ENCODE peak calls at places on chromosomes 4 and X, in five cellular contexts. Z is psoas muscle, K is prostate gland, J is right lobe of liver, H is suprapubic skin. Q is an unnamed sample. For H3K36me3, the result is how much of the 10 kb centered on the place peaks cover.

GRCh38 chr4:150462743-150463142 is 119.2 kb upstream of the MAB21L2 start:
- DNase-seq in H (no peak), K (no peak), Z (no peak), J (no peak), Q (no peak)

GRCh38 chr4:114378306-114378903 is 220.2 kb upstream of the UGT8 start:
- DNase-seq in H (no peak), Z (no peak), K (peak), J (no peak), Q (no peak)

GRCh38 chrX:16827225-16827624 is 41.0 kb downstream of the TXLNG start:
- DNase-seq in K (no peak), H (no peak), Z (no peak), J (no peak), Q (no peak)

GRCh38 chrX:16970977-16971376 is 24.5 kb downstream of the REPS2 start:
- DNase-seq in K (no peak), H (no peak), J (no peak), Z (no peak), Q (no peak)

GRCh38 chr4:73891739-73892405 is 22.7 kb downstream of the CXCL1 start:
- DNase-seq in J (no peak), K (no peak), Z (no peak), H (no peak), Q (no peak)

GRCh38 chr4:157509286-157509685 is 288.8 kb downstream of the GRIA2 start:
- DNase-seq in J (no peak), K (no peak), H (no peak), Z (no peak), Q (no peak)

GRCh38 chr4:92791876-92792490 is 488.2 kb downstream of the GRID2 start:
- DNase-seq in K (no peak), J (no peak), Z (no peak), H (no peak), Q (no peak)

GRCh38 chr4:21554510-21554909 is 394.1 kb downstream of the KCNIP4 start:
- DNase-seq in J (no peak), Z (no peak), K (no peak), H (no peak), Q (no peak)

GRCh38 chr4:94507708-94508107 is 56.0 kb downstream of the PDLIM5 start:
- DNase-seq in Z (peak), J (no peak), H (no peak), K (no peak), Q (no peak)

GRCh38 chr4:122739174-122739573 is 6.7 kb downstream of the BBS12 start:
- DNase-seq in K (no peak), J (no peak), H (no peak), Z (no peak), Q (no peak)

GRCh38 chrX:119067023-119067739 is 5.6 kb upstream of the CT47C1 start:
- DNase-seq in J (no peak), H (no peak), K (peak), Z (peak), Q (peak)

GRCh38 chr4:141356936-141357335 is 136.2 kb downstream of the ZNF330 start:
- DNase-seq in K (no peak), J (no peak), H (no peak), Z (no peak), Q (no peak)

GRCh38 chr4:115844180-115844579 is 730.8 kb upstream of the NDST4 start:
- DNase-seq in Z (no peak), J (no peak), K (no peak), H (no peak), Q (no peak)

GRCh38 chrX:84046403-84046984 is 141.5 kb downstream of the RPS6KA6 start:
- DNase-seq in H (peak), J (no peak), K (no peak), Z (no peak), Q (no peak)

GRCh38 chrX:48698306-48698705 is 1.8 kb downstream of the SUV39H1 start:
- DNase-seq in J (no peak), Z (no peak), K (no peak), H (no peak), Q (no peak)

GRCh38 chr4:23232987-23233386 is 540.2 kb downstream of the GBA3 start:
- DNase-seq in J (no peak), H (no peak), Z (no peak), K (no peak), Q (no peak)

GRCh38 chrX:48831909-48832291 is 3.5 kb downstream of the PCSK1N start:
- DNase-seq in H (no peak), Z (no peak), J (no peak), K (no peak), Q (peak)

GRCh38 chrX:71919436-71919835 is 8.8 kb downstream of the NHSL2 start:
- DNase-seq in Z (no peak), H (no peak), K (no peak), J (no peak), Q (no peak)

GRCh38 chr4:108311313-108311712 is 142.6 kb upstream of the LEF1 start:
- DNase-seq in J (no peak), H (no peak), Z (no peak), K (no peak), Q (no peak)

GRCh38 chrX:134006484-134007161 is 21.2 kb upstream of the GPC3 start:
- DNase-seq in J (no peak), Z (no peak), K (no peak), H (no peak), Q (no peak)

GRCh38 chr4:26701786-26702227 is 117.9 kb downstream of the TBC1D19 start:
- DNase-seq in H (no peak), Z (no peak), J (no peak), K (no peak), Q (no peak)

GRCh38 chr4:55017406-55017805 is 108.0 kb downstream of the KDR start:
- DNase-seq in J (no peak), H (no peak), K (no peak), Z (no peak), Q (no peak)

GRCh38 chr4:181685911-181686310 is 557.3 kb upstream of the TENM3 start:
- DNase-seq in Z (no peak), K (no peak), H (no peak), J (no peak), Q (no peak)

GRCh38 chrX:42096262-42096939 is 173.0 kb upstream of the CASK start:
- DNase-seq in J (no peak), H (no peak), Z (no peak), K (no peak), Q (no peak)

GRCh38 chr4:95929448-95930064 is 89.7 kb downstream of the PDHA2 start:
- DNase-seq in K (no peak), Z (no peak), J (no peak), H (no peak), Q (no peak)

GRCh38 chrX:77436682-77437081 is 10.5 kb upstream of the FGF16 start:
- DNase-seq in H (no peak), Z (no peak), J (no peak), K (no peak), Q (no peak)

GRCh38 chr4:2829321-2829932 is 14.2 kb upstream of the ADD1 start:
- DNase-seq in J (peak), H (peak), K (no peak), Z (no peak), Q (peak)

GRCh38 chrX:34437586-34437985 is 219.5 kb downstream of the TMEM47 start:
- DNase-seq in Z (no peak), H (no peak), J (peak), K (no peak), Q (peak)
- H3K27ac ChIP-seq in Z (no peak), H (no peak), J (no peak), K (no peak), Q (no peak)

DNA sequence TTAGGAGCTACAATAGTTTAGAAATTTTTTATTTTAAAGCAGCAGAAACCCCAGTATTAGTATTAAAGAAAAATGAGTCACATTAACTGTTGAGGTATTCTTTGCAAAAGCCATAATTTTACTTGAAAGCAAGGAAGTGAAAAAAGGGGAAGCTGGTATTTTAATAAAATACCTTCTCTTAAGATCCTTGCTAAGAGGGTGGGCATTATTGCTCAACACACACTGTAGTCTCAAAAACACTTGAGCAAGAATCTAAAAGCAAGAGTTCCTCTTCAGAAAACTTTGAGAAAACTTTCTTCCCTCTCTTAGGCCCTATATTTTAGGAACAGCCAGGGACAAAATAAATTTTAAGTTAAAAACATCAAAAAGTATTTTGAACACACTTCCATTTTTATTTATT is 259.4 kb upstream of the DIAPH2 start:
- DNase-seq in K (no peak), Z (no peak), J (no peak), H (no peak), Q (no peak)
- H3K4me3 ChIP-seq in K (no peak), Z (no peak), J (no peak), H (no peak), Q (no peak)

DNA sequence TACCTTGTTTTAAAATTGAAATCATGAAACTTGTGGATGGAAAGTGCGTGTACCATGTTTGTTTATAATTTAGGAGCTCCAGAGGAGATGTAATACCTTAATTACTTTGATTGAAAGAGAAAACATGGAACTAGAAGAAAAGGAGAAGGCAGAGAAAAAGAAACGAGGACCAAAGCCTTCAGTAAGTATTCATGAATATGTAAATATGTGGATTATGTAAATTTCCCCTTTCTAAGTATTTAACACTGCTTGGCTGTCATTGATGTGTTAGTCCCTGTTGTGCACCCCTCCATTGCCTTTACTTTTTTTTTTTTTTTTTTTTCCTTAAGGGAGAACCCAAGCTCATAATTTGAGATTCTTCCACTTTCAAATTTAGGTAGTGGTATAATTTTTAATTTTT is 36.4 kb downstream of the SMARCA5 start:
- DNase-seq in H (no peak), Z (no peak), J (no peak), K (no peak), Q (no peak)
- H3K36me3 ChIP-seq in H (half or more), Z (half or more), J (under half), K (under half), Q (under half)

GRCh38 chr4:25103423-25103822 is 56.8 kb downstream of the SEPSECS start:
- DNase-seq in K (no peak), H (no peak), Z (peak), J (no peak), Q (no peak)
- H3K27ac ChIP-seq in K (no peak), H (no peak), Z (no peak), J (no peak), Q (no peak)

GRCh38 chr4:173522874-173523395 is 7.1 kb downstream of the HAND2 start:
- DNase-seq in H (no peak), K (no peak), J (no peak), Z (no peak), Q (no peak)
- H3K4me3 ChIP-seq in H (peak), K (no peak), J (peak), Z (peak), Q (no peak)